ENCODE peak calls at places on chromosomes 6 and 20, in ten cellular contexts. U is fibroblast of lung, P is lung, Q is mammary epithelial cell, I is A673, D is neural progenitor cell, E is PC-3, S is mucosa of descending colon, R is pancreas, O is tibial nerve. J is an unnamed sample.

GRCh38 chr20:59007758-59008511 is 881 bp upstream of the CTSZ start:
- DNase-seq in O (peak; percentile 29), P (peak; percentile 63), I (no peak), U (no peak), S (peak; percentile 75), R (no peak), E (no peak), Q (no peak), D (no peak), J (peak; percentile 43)

GRCh38 chr20:31760457-31761240 is 21.6 kb downstream of the TPX2 start:
- DNase-seq in U (peak; percentile 51), D (no peak), E (peak; percentile 18), S (no peak), Q (no peak), I (no peak), O (no peak), P (no peak), R (no peak), J (no peak)

GRCh38 chr20:2217857-2218529 is 77.8 kb upstream of the TGM3 start:
- DNase-seq in E (no peak), D (no peak), U (no peak), Q (no peak), S (no peak), R (no peak), O (no peak), P (peak; percentile 31), I (no peak), J (no peak)

GRCh38 chr20:50916257-50916656 is 15.0 kb downstream of the ADNP start:
- DNase-seq in D (no peak), I (peak; percentile 62), O (no peak), U (peak; percentile 51), E (peak; percentile 20), R (no peak), Q (peak; percentile 66), P (no peak), S (no peak), J (no peak)

GRCh38 chr20:24917056-24917455 is 32.0 kb upstream of the CST7 start:
- DNase-seq in I (no peak), P (peak; percentile 9), R (peak; percentile 50), O (no peak), D (no peak), S (no peak), U (no peak), Q (no peak), E (no peak), J (no peak)

GRCh38 chr6:48111143-48111506 is at the start of gene PTCHD4:
- DNase-seq in Q (peak; percentile 97), I (no peak), U (peak; percentile 87), R (no peak), E (peak; percentile 6), D (peak; percentile 41), S (no peak), P (no peak), O (no peak), J (peak; percentile 20)

GRCh38 chr6:7528565-7528964 is 12.9 kb upstream of the DSP start:
- DNase-seq in R (no peak), U (peak; percentile 95), O (no peak), Q (peak; percentile 97), E (no peak), D (no peak), S (no peak), P (no peak), I (no peak), J (no peak)

GRCh38 chr20:5557123-5557522 is 193.1 kb upstream of the SHLD1 start:
- DNase-seq in D (peak; percentile 61), U (peak; percentile 17), S (no peak), E (peak; percentile 66), P (no peak), I (peak; percentile 47), Q (peak; percentile 11), O (peak; percentile 21), R (no peak), J (peak; percentile 29)

GRCh38 chr20:6026051-6026450 is 27.8 kb downstream of the LRRN4 start:
- DNase-seq in S (no peak), P (no peak), E (peak; percentile 73), O (no peak), Q (peak; percentile 65), I (no peak), D (no peak), R (no peak), U (peak; percentile 50), J (no peak)

GRCh38 chr6:165092881-165093595 is 216.4 kb downstream of the C6orf118 start:
- DNase-seq in O (no peak), R (no peak), U (no peak), I (peak; percentile 67), P (no peak), E (peak; percentile 39), S (no peak), Q (no peak), D (no peak), J (no peak)

GRCh38 chr6:124661231-124661630 is 301.0 kb upstream of the RNF217 start:
- DNase-seq in R (no peak), Q (no peak), E (no peak), O (no peak), D (peak; percentile 67), P (no peak), I (no peak), U (no peak), S (no peak), J (no peak)

GRCh38 chr6:10598084-10598960 is 77.2 kb downstream of the GCNT2 start:
- DNase-seq in D (no peak), I (no peak), E (peak; percentile 13), R (no peak), U (no peak), S (no peak), Q (no peak), O (no peak), P (no peak), J (no peak)

GRCh38 chr6:5905431-5906339 is 101.0 kb downstream of the NRN1 start:
- DNase-seq in I (peak; percentile 39), D (no peak), S (peak; percentile 71), P (peak; percentile 42), Q (peak; percentile 84), O (peak; percentile 60), E (peak; percentile 44), U (peak; percentile 96), R (no peak), J (peak; percentile 80)

GRCh38 chr6:159125014-159125609 is 44.1 kb upstream of the FNDC1 start:
- DNase-seq in R (no peak), Q (no peak), E (peak; percentile 10), D (no peak), O (no peak), S (no peak), I (no peak), P (no peak), U (no peak), J (no peak)
- TF ChIP-seq CTCF in R (no peak), Q (peak; percentile 30), E (peak; percentile 53), D (peak; percentile 26), O (peak; percentile 18), S (no peak), I (peak; percentile 51), P (no peak), U (peak; percentile 36), J (peak; percentile 43)

GRCh38 chr20:45339084-45339483 is 9.1 kb downstream of the SDC4 start:
- DNase-seq in O (no peak), P (no peak), U (no peak), D (no peak), S (no peak), Q (peak; percentile 85), R (no peak), I (no peak), E (no peak), J (no peak)

GRCh38 chr20:45339799-45340198 is 8.4 kb downstream of the SDC4 start:
- DNase-seq in Q (no peak), R (no peak), O (no peak), P (no peak), U (no peak), D (no peak), I (no peak), S (no peak), E (no peak), J (no peak)

GRCh38 chr20:45338121-45339030 is 9.8 kb downstream of the SDC4 start:
- DNase-seq in R (no peak), S (no peak), O (no peak), D (no peak), E (no peak), Q (no peak), I (no peak), P (no peak), U (peak; percentile 13), J (no peak)

GRCh38 chr20:45336530-45337366 is 11.5 kb downstream of the SDC4 start:
- DNase-seq in S (peak; percentile 68), O (no peak), D (no peak), Q (peak; percentile 98), P (no peak), E (peak; percentile 98), R (no peak), U (peak; percentile 97), I (no peak), J (no peak)

GRCh38 chr20:45337367-45338120 is 10.7 kb downstream of the SDC4 start:
- DNase-seq in I (no peak), R (peak; percentile 67), D (no peak), S (peak; percentile 65), O (no peak), E (peak; percentile 78), P (peak; percentile 69), U (peak; percentile 98), Q (peak; percentile 81), J (peak; percentile 46)
- H3K4me1 ChIP-seq in I (no peaks in the 10 kb centered on the region), R (peaks cover 55% of the 10 kb centered on the region), D (peaks cover 43% of the 10 kb centered on the region), S (peaks cover 62% of the 10 kb centered on the region), O (peaks cover 67% of the 10 kb centered on the region), E (peaks cover 70% of the 10 kb centered on the region), P (peaks cover 14% of the 10 kb centered on the region), U (peaks cover 56% of the 10 kb centered on the region), Q (peaks cover 71% of the 10 kb centered on the region), J (peaks cover 80% of the 10 kb centered on the region)

DNA sequence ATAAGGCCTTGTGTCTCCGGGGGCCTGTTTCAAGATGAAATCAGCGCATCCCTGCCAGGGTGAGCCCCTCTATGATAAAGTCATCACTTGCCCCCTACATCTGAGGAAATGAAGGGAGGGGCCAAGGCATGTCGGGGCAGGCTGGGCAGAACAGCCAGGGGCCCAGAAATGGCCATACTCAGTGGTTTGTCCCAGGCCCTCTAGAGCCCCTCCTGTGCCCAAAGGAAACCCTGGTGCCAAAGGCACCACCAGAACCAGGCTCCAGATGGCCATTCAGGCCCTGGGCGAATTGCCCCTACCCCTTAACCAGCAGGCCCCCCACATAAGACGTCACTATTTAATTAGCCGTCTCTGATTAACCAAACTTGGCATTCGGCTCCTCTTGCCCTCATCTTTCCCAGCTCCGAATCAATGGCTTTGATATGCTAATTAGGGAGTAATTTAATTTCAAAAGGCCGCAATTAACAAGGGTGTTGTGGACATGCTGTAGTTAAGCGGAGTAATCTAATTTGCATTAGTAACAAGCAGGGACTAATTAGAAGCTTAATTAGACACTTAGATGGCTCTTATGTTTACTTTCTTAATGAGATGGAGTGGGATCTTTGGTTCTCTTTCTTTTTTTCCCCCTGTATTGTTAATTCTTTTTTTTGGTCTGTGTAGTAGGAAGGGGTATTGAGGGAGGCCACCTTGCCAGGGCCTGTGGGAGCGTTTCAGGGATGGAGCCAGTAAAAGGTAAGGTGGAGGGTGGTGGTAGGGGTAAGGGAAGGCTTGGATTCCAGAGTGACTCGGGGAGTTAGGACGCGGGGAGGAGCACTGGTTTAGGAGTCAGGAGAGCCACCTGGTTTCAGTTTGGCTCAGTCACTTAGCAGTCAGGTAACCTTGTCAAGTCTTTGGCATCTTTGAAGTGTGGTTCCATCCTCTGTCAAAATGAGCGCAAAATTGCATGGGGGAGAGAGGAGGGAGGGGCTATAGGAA is 9.4 kb downstream of the FOXP4 start:
- DNase-seq in U (no peak), I (no peak), S (no peak), O (no peak), R (no peak), Q (no peak), E (no peak), D (no peak), P (no peak), J (no peak)
- TF ChIP-seq CTCF in U (no peak), I (no peak), S (no peak), O (no peak), R (no peak), Q (no peak), E (no peak), D (no peak), P (no peak), J (no peak)

GRCh38 chr6:3340891-3341290 is 82.1 kb downstream of the PSMG4 start:
- DNase-seq in U (peak; percentile 45), O (no peak), R (no peak), P (no peak), S (no peak), Q (no peak), D (no peak), E (no peak), I (no peak), J (no peak)
- H3K4me1 ChIP-seq in U (no peaks in the 10 kb centered on the region), O (peaks cover 39% of the 10 kb centered on the region), R (peaks cover 39% of the 10 kb centered on the region), P (peaks cover 9% of the 10 kb centered on the region), S (peaks cover 19% of the 10 kb centered on the region), Q (no peaks in the 10 kb centered on the region), D (peaks cover 74% of the 10 kb centered on the region), E (peaks cover 12% of the 10 kb centered on the region), I (peaks cover 61% of the 10 kb centered on the region), J (peaks cover 18% of the 10 kb centered on the region)

J was measured in left ventricle myocardium inferior.